ENCODE peak calls at places on chromosomes 7 and 10, in eight cellular contexts. One of them, this sample, is unnamed.
A peak's percentile ranks its signal among the peaks of the same experiment; 100 is the strongest.

GRCh38 chr7:50632561-50633413 is 67.6 kb upstream of the DDC start:
- DNase-seq in tibial artery: peak; percentile 60
- DNase-seq in choroid plexus epithelial cell: peak; percentile 75
- DNase-seq in mesothelial cell of epicardium: peak; percentile 58
- DNase-seq in mammary epithelial cell: peak; percentile 70
- DNase-seq in fibroblast of pulmonary artery: peak; percentile 70
- DNase-seq in RWPE1: peak; percentile 42
- DNase-seq in heart right ventricle: no peak
- DNase-seq in this sample: peak; percentile 49

GRCh38 chr10:34651796-34652195 is 163.3 kb downstream of the PARD3 start:
- DNase-seq in mesothelial cell of epicardium: no peak
- DNase-seq in tibial artery: no peak
- DNase-seq in heart right ventricle: no peak
- DNase-seq in RWPE1: no peak
- DNase-seq in mammary epithelial cell: no peak
- DNase-seq in choroid plexus epithelial cell: peak; percentile 17
- DNase-seq in fibroblast of pulmonary artery: peak; percentile 45
- DNase-seq in this sample: no peak

GRCh38 chr10:114285961-114286441 is 46.9 kb downstream of the VWA2 start:
- DNase-seq in RWPE1: no peak
- DNase-seq in fibroblast of pulmonary artery: no peak
- DNase-seq in mammary epithelial cell: no peak
- DNase-seq in choroid plexus epithelial cell: no peak
- DNase-seq in heart right ventricle: no peak
- DNase-seq in tibial artery: peak; percentile 58
- DNase-seq in mesothelial cell of epicardium: no peak
- DNase-seq in this sample: no peak

GRCh38 chr10:75195035-75195763 is 15.4 kb upstream of the VDAC2 start:
- DNase-seq in mesothelial cell of epicardium: no peak
- DNase-seq in fibroblast of pulmonary artery: peak; percentile 41
- DNase-seq in mammary epithelial cell: no peak
- DNase-seq in tibial artery: peak; percentile 3
- DNase-seq in heart right ventricle: no peak
- DNase-seq in RWPE1: no peak
- DNase-seq in choroid plexus epithelial cell: peak; percentile 39
- DNase-seq in this sample: no peak

GRCh38 chr10:87706731-87707130 is 47.1 kb downstream of the PAPSS2 start:
- DNase-seq in heart right ventricle: no peak
- DNase-seq in mesothelial cell of epicardium: no peak
- DNase-seq in RWPE1: no peak
- DNase-seq in fibroblast of pulmonary artery: peak; percentile 11
- DNase-seq in tibial artery: no peak
- DNase-seq in choroid plexus epithelial cell: no peak
- DNase-seq in mammary epithelial cell: no peak
- DNase-seq in this sample: no peak

GRCh38 chr7:108380527-108380926 is 75.7 kb downstream of the NRCAM start:
- DNase-seq in choroid plexus epithelial cell: no peak
- DNase-seq in mammary epithelial cell: peak; percentile 12
- DNase-seq in mesothelial cell of epicardium: no peak
- DNase-seq in heart right ventricle: no peak
- DNase-seq in tibial artery: no peak
- DNase-seq in RWPE1: no peak
- DNase-seq in fibroblast of pulmonary artery: peak; percentile 14
- DNase-seq in this sample: no peak

GRCh38 chr10:88555190-88555894 is 27.8 kb downstream of the RNLS start:
- DNase-seq in RWPE1: no peak
- DNase-seq in tibial artery: no peak
- DNase-seq in choroid plexus epithelial cell: no peak
- DNase-seq in heart right ventricle: peak; percentile 3
- DNase-seq in mesothelial cell of epicardium: no peak
- DNase-seq in fibroblast of pulmonary artery: no peak
- DNase-seq in mammary epithelial cell: no peak
- DNase-seq in this sample: no peak

GRCh38 chr10:114239117-114239993 is at the start of gene VWA2:
- DNase-seq in heart right ventricle: peak; percentile 14
- DNase-seq in RWPE1: peak; percentile 43
- DNase-seq in tibial artery: no peak
- DNase-seq in mammary epithelial cell: no peak
- DNase-seq in fibroblast of pulmonary artery: no peak
- DNase-seq in mesothelial cell of epicardium: peak; percentile 61
- DNase-seq in choroid plexus epithelial cell: no peak
- DNase-seq in this sample: no peak

GRCh38 chr7:77420438-77420837 is 4.3 kb upstream of the GSAP start:
- DNase-seq in RWPE1: no peak
- DNase-seq in fibroblast of pulmonary artery: no peak
- DNase-seq in tibial artery: no peak
- DNase-seq in mammary epithelial cell: no peak
- DNase-seq in mesothelial cell of epicardium: no peak
- DNase-seq in choroid plexus epithelial cell: no peak
- DNase-seq in heart right ventricle: no peak
- DNase-seq in this sample: no peak

GRCh38 chr10:14535497-14536199 is 204.9 kb upstream of the FRMD4A start:
- DNase-seq in fibroblast of pulmonary artery: no peak
- DNase-seq in choroid plexus epithelial cell: no peak
- DNase-seq in RWPE1: no peak
- DNase-seq in tibial artery: no peak
- DNase-seq in mesothelial cell of epicardium: no peak
- DNase-seq in heart right ventricle: no peak
- DNase-seq in mammary epithelial cell: no peak
- DNase-seq in this sample: no peak

GRCh38 chr7:101804642-101805401 is 12.6 kb upstream of the CUX1 start:
- DNase-seq in fibroblast of pulmonary artery: no peak
- DNase-seq in heart right ventricle: no peak
- DNase-seq in mammary epithelial cell: peak; percentile 32
- DNase-seq in tibial artery: no peak
- DNase-seq in RWPE1: no peak
- DNase-seq in choroid plexus epithelial cell: no peak
- DNase-seq in mesothelial cell of epicardium: no peak
- DNase-seq in this sample: no peak

GRCh38 chr7:80432166-80432565 is 79.7 kb downstream of the GNAT3 start:
- DNase-seq in mammary epithelial cell: peak; percentile 10
- DNase-seq in heart right ventricle: no peak
- DNase-seq in tibial artery: no peak
- DNase-seq in choroid plexus epithelial cell: no peak
- DNase-seq in mesothelial cell of epicardium: no peak
- DNase-seq in fibroblast of pulmonary artery: no peak
- DNase-seq in RWPE1: no peak
- DNase-seq in this sample: no peak

GRCh38 chr10:35194471-35194870 is 67.8 kb downstream of the CREM start:
- DNase-seq in fibroblast of pulmonary artery: no peak
- DNase-seq in choroid plexus epithelial cell: no peak
- DNase-seq in mesothelial cell of epicardium: no peak
- DNase-seq in RWPE1: no peak
- DNase-seq in heart right ventricle: no peak
- DNase-seq in tibial artery: no peak
- DNase-seq in mammary epithelial cell: no peak
- DNase-seq in this sample: no peak

GRCh38 chr7:87885018-87885417 is 8.7 kb downstream of the DBF4 start:
- DNase-seq in mammary epithelial cell: no peak
- DNase-seq in choroid plexus epithelial cell: peak; percentile 35
- DNase-seq in tibial artery: no peak
- DNase-seq in RWPE1: no peak
- DNase-seq in mesothelial cell of epicardium: no peak
- DNase-seq in heart right ventricle: no peak
- DNase-seq in fibroblast of pulmonary artery: no peak
- DNase-seq in this sample: no peak

GRCh38 chr10:53111529-53111928 is 338.9 kb upstream of the MBL2 start:
- DNase-seq in heart right ventricle: no peak
- DNase-seq in mesothelial cell of epicardium: no peak
- DNase-seq in fibroblast of pulmonary artery: no peak
- DNase-seq in mammary epithelial cell: no peak
- DNase-seq in tibial artery: no peak
- DNase-seq in choroid plexus epithelial cell: no peak
- DNase-seq in RWPE1: no peak
- DNase-seq in this sample: no peak

GRCh38 chr10:34698979-34699378 is 116.1 kb downstream of the PARD3 start:
- DNase-seq in tibial artery: no peak
- DNase-seq in heart right ventricle: no peak
- DNase-seq in mesothelial cell of epicardium: no peak
- DNase-seq in fibroblast of pulmonary artery: peak; percentile 66
- DNase-seq in choroid plexus epithelial cell: peak; percentile 58
- DNase-seq in RWPE1: peak; percentile 81
- DNase-seq in mammary epithelial cell: peak; percentile 76
- DNase-seq in this sample: no peak

GRCh38 chr10:86668297-86669165 is at the start of gene LDB3:
- DNase-seq in RWPE1: peak; percentile 51
- DNase-seq in mammary epithelial cell: no peak
- DNase-seq in choroid plexus epithelial cell: no peak
- DNase-seq in tibial artery: peak; percentile 96
- DNase-seq in heart right ventricle: peak; percentile 84
- DNase-seq in mesothelial cell of epicardium: no peak
- DNase-seq in fibroblast of pulmonary artery: peak; percentile 30
- DNase-seq in this sample: no peak

GRCh38 chr7:158274404-158274811 is 313.2 kb downstream of the PTPRN2 start:
- DNase-seq in mammary epithelial cell: no peak
- DNase-seq in tibial artery: peak; percentile 47
- DNase-seq in mesothelial cell of epicardium: no peak
- DNase-seq in fibroblast of pulmonary artery: no peak
- DNase-seq in RWPE1: no peak
- DNase-seq in choroid plexus epithelial cell: no peak
- DNase-seq in heart right ventricle: no peak
- DNase-seq in this sample: no peak

GRCh38 chr7:33262476-33262875 is 133.1 kb downstream of the BBS9 start:
- DNase-seq in fibroblast of pulmonary artery: peak; percentile 20
- DNase-seq in heart right ventricle: no peak
- DNase-seq in tibial artery: no peak
- DNase-seq in choroid plexus epithelial cell: peak; percentile 22
- DNase-seq in mesothelial cell of epicardium: no peak
- DNase-seq in RWPE1: no peak
- DNase-seq in mammary epithelial cell: peak; percentile 1
- DNase-seq in this sample: no peak

DNA sequence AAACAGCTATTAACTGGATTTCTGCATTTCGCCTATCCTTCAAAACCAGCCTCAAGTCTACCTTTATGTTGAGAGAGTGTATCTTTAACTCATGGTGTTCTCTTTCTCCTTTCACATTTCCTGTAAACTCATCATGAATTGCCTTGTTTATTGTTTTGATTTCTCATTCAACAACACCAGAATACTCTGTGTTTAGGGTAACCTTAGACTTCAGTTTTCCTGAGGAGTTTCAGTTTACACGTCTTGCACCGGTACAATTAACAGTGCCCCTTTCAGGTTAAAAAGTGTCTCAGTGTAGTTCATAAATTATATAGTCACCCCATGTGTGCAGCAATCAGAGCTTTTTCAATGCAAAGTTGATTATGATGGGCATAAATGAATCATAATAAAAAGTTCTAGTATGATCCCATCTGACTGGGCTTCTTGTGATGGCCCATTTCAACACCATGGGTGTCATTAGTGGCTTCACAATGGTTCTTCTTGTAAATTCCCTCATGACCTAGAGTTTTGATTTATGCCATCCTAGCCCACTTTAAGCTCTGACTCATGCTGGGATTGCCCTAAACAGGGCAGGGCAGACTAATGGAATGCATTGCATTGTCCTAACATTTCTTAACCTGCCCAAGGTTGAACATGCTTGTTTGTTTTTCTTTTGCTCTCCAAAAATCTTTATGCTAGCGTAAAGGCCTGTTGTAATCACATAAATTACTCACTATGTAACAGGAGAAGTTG is 22.0 kb downstream of the ITGB8 start:
- DNase-seq in tibial artery: no peak
- DNase-seq in choroid plexus epithelial cell: no peak
- DNase-seq in heart right ventricle: no peak
- DNase-seq in RWPE1: peak; percentile 95
- DNase-seq in mammary epithelial cell: peak; percentile 99
- DNase-seq in fibroblast of pulmonary artery: peak; percentile 79
- DNase-seq in mesothelial cell of epicardium: no peak
- DNase-seq in this sample: no peak
- TF ChIP-seq CTCF in tibial artery: no peak
- TF ChIP-seq CTCF in choroid plexus epithelial cell: no peak
- TF ChIP-seq CTCF in heart right ventricle: no peak
- TF ChIP-seq CTCF in RWPE1: no peak
- TF ChIP-seq CTCF in mammary epithelial cell: no peak
- TF ChIP-seq CTCF in fibroblast of pulmonary artery: no peak
- TF ChIP-seq CTCF in mesothelial cell of epicardium: no peak
- TF ChIP-seq CTCF in this sample: no peak

GRCh38 chr10:98577578-98577977 is 130.8 kb upstream of the HPS1 start:
- DNase-seq in fibroblast of pulmonary artery: no peak
- DNase-seq in mesothelial cell of epicardium: no peak
- DNase-seq in RWPE1: no peak
- DNase-seq in choroid plexus epithelial cell: no peak
- DNase-seq in tibial artery: no peak
- DNase-seq in heart right ventricle: no peak
- DNase-seq in mammary epithelial cell: no peak
- DNase-seq in this sample: no peak
- TF ChIP-seq CTCF in fibroblast of pulmonary artery: no peak
- TF ChIP-seq CTCF in mesothelial cell of epicardium: no peak
- TF ChIP-seq CTCF in RWPE1: no peak
- TF ChIP-seq CTCF in choroid plexus epithelial cell: no peak
- TF ChIP-seq CTCF in tibial artery: no peak
- TF ChIP-seq CTCF in heart right ventricle: no peak
- TF ChIP-seq CTCF in mammary epithelial cell: no peak
- TF ChIP-seq CTCF in this sample: no peak

GRCh38 chr10:82221750-82222149 is 346.8 kb downstream of the NRG3 start:
- DNase-seq in mesothelial cell of epicardium: no peak
- DNase-seq in choroid plexus epithelial cell: no peak
- DNase-seq in mammary epithelial cell: peak; percentile 35
- DNase-seq in RWPE1: no peak
- DNase-seq in heart right ventricle: no peak
- DNase-seq in tibial artery: no peak
- DNase-seq in fibroblast of pulmonary artery: no peak
- DNase-seq in this sample: no peak
- TF ChIP-seq CTCF in mesothelial cell of epicardium: no peak
- TF ChIP-seq CTCF in choroid plexus epithelial cell: no peak
- TF ChIP-seq CTCF in mammary epithelial cell: peak; percentile 39
- TF ChIP-seq CTCF in RWPE1: no peak
- TF ChIP-seq CTCF in heart right ventricle: peak; percentile 20
- TF ChIP-seq CTCF in tibial artery: no peak
- TF ChIP-seq CTCF in fibroblast of pulmonary artery: no peak
- TF ChIP-seq CTCF in this sample: no peak

GRCh38 chr10:70324341-70324861 is 40.6 kb upstream of the NPFFR1 start:
- DNase-seq in mammary epithelial cell: no peak
- DNase-seq in choroid plexus epithelial cell: peak; percentile 49
- DNase-seq in tibial artery: peak; percentile 49
- DNase-seq in heart right ventricle: peak; percentile 42
- DNase-seq in RWPE1: no peak
- DNase-seq in mesothelial cell of epicardium: no peak
- DNase-seq in fibroblast of pulmonary artery: no peak
- DNase-seq in this sample: no peak

GRCh38 chr10:70323143-70323696 is 39.4 kb upstream of the NPFFR1 start:
- DNase-seq in tibial artery: peak; percentile 34
- DNase-seq in choroid plexus epithelial cell: no peak
- DNase-seq in mammary epithelial cell: no peak
- DNase-seq in mesothelial cell of epicardium: no peak
- DNase-seq in RWPE1: no peak
- DNase-seq in heart right ventricle: no peak
- DNase-seq in fibroblast of pulmonary artery: no peak
- DNase-seq in this sample: no peak

GRCh38 chr10:70324951-70325781 is 41.4 kb upstream of the NPFFR1 start:
- DNase-seq in RWPE1: no peak
- DNase-seq in choroid plexus epithelial cell: no peak
- DNase-seq in mesothelial cell of epicardium: no peak
- DNase-seq in fibroblast of pulmonary artery: no peak
- DNase-seq in heart right ventricle: no peak
- DNase-seq in tibial artery: peak; percentile 50
- DNase-seq in mammary epithelial cell: no peak
- DNase-seq in this sample: no peak

GRCh38 chr10:70321897-70322890 is 38.4 kb upstream of the NPFFR1 start:
- DNase-seq in fibroblast of pulmonary artery: no peak
- DNase-seq in RWPE1: no peak
- DNase-seq in heart right ventricle: no peak
- DNase-seq in tibial artery: peak; percentile 51
- DNase-seq in choroid plexus epithelial cell: no peak
- DNase-seq in mammary epithelial cell: no peak
- DNase-seq in mesothelial cell of epicardium: no peak
- DNase-seq in this sample: no peak

GRCh38 chr10:70323697-70324340 is 40.0 kb upstream of the NPFFR1 start:
- DNase-seq in tibial artery: peak; percentile 53
- DNase-seq in choroid plexus epithelial cell: no peak
- DNase-seq in mesothelial cell of epicardium: no peak
- DNase-seq in heart right ventricle: no peak
- DNase-seq in fibroblast of pulmonary artery: no peak
- DNase-seq in mammary epithelial cell: no peak
- DNase-seq in RWPE1: no peak
- DNase-seq in this sample: no peak
- TF ChIP-seq CTCF in tibial artery: no peak
- TF ChIP-seq CTCF in choroid plexus epithelial cell: no peak
- TF ChIP-seq CTCF in mesothelial cell of epicardium: no peak
- TF ChIP-seq CTCF in heart right ventricle: no peak
- TF ChIP-seq CTCF in fibroblast of pulmonary artery: no peak
- TF ChIP-seq CTCF in mammary epithelial cell: no peak
- TF ChIP-seq CTCF in RWPE1: no peak
- TF ChIP-seq CTCF in this sample: no peak